ENCODE peak calls at places on chromosome 4, in nine cellular contexts. One of them, this sample, is unnamed.

GRCh38 chr4:17310269-17310652 is 201.6 kb downstream of the QDPR start:
- DNase-seq in esophagus muscularis mucosa: no peak
- DNase-seq in ovary: no peak
- DNase-seq in tibial nerve: no peak
- DNase-seq in uterus: no peak
- DNase-seq in NB4: no peak
- DNase-seq in esophagus squamous epithelium: no peak
- DNase-seq in body of pancreas: no peak
- DNase-seq in endothelial cell of umbilical vein: no peak
- DNase-seq in this sample: no peak

GRCh38 chr4:35125995-35126712 is 1118.2 kb downstream of the ARAP2 start:
- DNase-seq in esophagus muscularis mucosa: no peak
- DNase-seq in ovary: no peak
- DNase-seq in tibial nerve: no peak
- DNase-seq in uterus: no peak
- DNase-seq in NB4: no peak
- DNase-seq in esophagus squamous epithelium: no peak
- DNase-seq in body of pancreas: peak
- DNase-seq in endothelial cell of umbilical vein: no peak
- DNase-seq in this sample: no peak

GRCh38 chr4:4859010-4859798 is at the start of gene MSX1:
- DNase-seq in esophagus muscularis mucosa: no peak
- DNase-seq in ovary: peak
- DNase-seq in tibial nerve: peak
- DNase-seq in uterus: peak
- DNase-seq in NB4: peak
- DNase-seq in esophagus squamous epithelium: no peak
- DNase-seq in body of pancreas: peak
- DNase-seq in endothelial cell of umbilical vein: peak
- DNase-seq in this sample: peak

GRCh38 chr4:48623182-48623780 is 133.2 kb downstream of the ZAR1 start:
- DNase-seq in esophagus muscularis mucosa: no peak
- DNase-seq in ovary: no peak
- DNase-seq in tibial nerve: no peak
- DNase-seq in uterus: no peak
- DNase-seq in NB4: no peak
- DNase-seq in esophagus squamous epithelium: no peak
- DNase-seq in body of pancreas: no peak
- DNase-seq in endothelial cell of umbilical vein: no peak
- DNase-seq in this sample: no peak

GRCh38 chr4:84535901-84536300 is 36.8 kb upstream of the NKX6-1 start:
- DNase-seq in esophagus muscularis mucosa: no peak
- DNase-seq in ovary: no peak
- DNase-seq in tibial nerve: no peak
- DNase-seq in uterus: no peak
- DNase-seq in NB4: no peak
- DNase-seq in esophagus squamous epithelium: no peak
- DNase-seq in body of pancreas: no peak
- DNase-seq in endothelial cell of umbilical vein: no peak
- DNase-seq in this sample: no peak

GRCh38 chr4:159867673-159868072 is 764.8 kb downstream of the RAPGEF2 start:
- DNase-seq in esophagus muscularis mucosa: no peak
- DNase-seq in ovary: no peak
- DNase-seq in tibial nerve: no peak
- DNase-seq in uterus: no peak
- DNase-seq in NB4: no peak
- DNase-seq in esophagus squamous epithelium: no peak
- DNase-seq in body of pancreas: no peak
- DNase-seq in endothelial cell of umbilical vein: no peak
- DNase-seq in this sample: no peak

GRCh38 chr4:183158062-183158461 is 59.0 kb downstream of the WWC2 start:
- DNase-seq in esophagus muscularis mucosa: no peak
- DNase-seq in ovary: no peak
- DNase-seq in tibial nerve: no peak
- DNase-seq in uterus: no peak
- DNase-seq in NB4: peak
- DNase-seq in esophagus squamous epithelium: no peak
- DNase-seq in body of pancreas: no peak
- DNase-seq in endothelial cell of umbilical vein: no peak
- DNase-seq in this sample: no peak

GRCh38 chr4:154877110-154877760 is 96.2 kb downstream of the RBM46 start:
- DNase-seq in esophagus muscularis mucosa: no peak
- DNase-seq in ovary: no peak
- DNase-seq in tibial nerve: no peak
- DNase-seq in uterus: no peak
- DNase-seq in NB4: peak
- DNase-seq in esophagus squamous epithelium: no peak
- DNase-seq in body of pancreas: no peak
- DNase-seq in endothelial cell of umbilical vein: peak
- DNase-seq in this sample: no peak

GRCh38 chr4:86834901-86835300 is 14.3 kb downstream of the SLC10A6 start:
- DNase-seq in esophagus muscularis mucosa: no peak
- DNase-seq in ovary: no peak
- DNase-seq in tibial nerve: no peak
- DNase-seq in uterus: no peak
- DNase-seq in NB4: no peak
- DNase-seq in esophagus squamous epithelium: no peak
- DNase-seq in body of pancreas: no peak
- DNase-seq in endothelial cell of umbilical vein: no peak
- DNase-seq in this sample: no peak

GRCh38 chr4:3174371-3175338 is 74.3 kb upstream of the MSANTD1 start:
- DNase-seq in esophagus muscularis mucosa: no peak
- DNase-seq in ovary: no peak
- DNase-seq in tibial nerve: no peak
- DNase-seq in uterus: no peak
- DNase-seq in NB4: no peak
- DNase-seq in esophagus squamous epithelium: no peak
- DNase-seq in body of pancreas: no peak
- DNase-seq in endothelial cell of umbilical vein: no peak
- DNase-seq in this sample: no peak

GRCh38 chr4:97404876-97405523 is 738.3 kb downstream of the STPG2 start:
- DNase-seq in esophagus muscularis mucosa: no peak
- DNase-seq in ovary: no peak
- DNase-seq in tibial nerve: no peak
- DNase-seq in uterus: no peak
- DNase-seq in NB4: no peak
- DNase-seq in esophagus squamous epithelium: no peak
- DNase-seq in body of pancreas: no peak
- DNase-seq in endothelial cell of umbilical vein: no peak
- DNase-seq in this sample: no peak

GRCh38 chr4:69066945-69067344 is 29.3 kb upstream of the UGT2B7 start:
- DNase-seq in esophagus muscularis mucosa: no peak
- DNase-seq in ovary: no peak
- DNase-seq in tibial nerve: no peak
- DNase-seq in uterus: no peak
- DNase-seq in NB4: no peak
- DNase-seq in esophagus squamous epithelium: no peak
- DNase-seq in body of pancreas: no peak
- DNase-seq in endothelial cell of umbilical vein: peak
- DNase-seq in this sample: no peak

DNA sequence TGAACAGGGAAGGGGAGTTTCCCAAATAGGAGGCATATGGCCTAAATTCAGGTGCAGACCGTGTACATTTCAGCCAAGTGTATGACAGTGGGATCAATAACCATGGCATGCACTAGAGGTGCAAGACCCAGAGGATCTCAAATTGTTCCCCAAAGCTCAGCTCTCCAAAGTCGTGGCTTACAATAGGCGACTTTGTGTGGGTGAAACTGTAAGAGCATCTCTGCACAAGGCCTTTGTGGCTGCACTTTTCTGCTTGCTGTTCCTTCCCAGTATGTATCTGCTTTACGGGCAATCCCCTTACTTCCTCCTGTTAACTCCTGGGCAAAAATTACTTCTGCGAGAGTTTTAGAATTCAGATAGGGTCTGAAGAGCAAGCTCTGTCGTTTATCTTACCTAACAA is 518.3 kb upstream of the ZFP42 start:
- DNase-seq in esophagus muscularis mucosa: peak
- DNase-seq in ovary: no peak
- DNase-seq in tibial nerve: no peak
- DNase-seq in uterus: no peak
- DNase-seq in NB4: no peak
- DNase-seq in esophagus squamous epithelium: no peak
- DNase-seq in body of pancreas: no peak
- DNase-seq in endothelial cell of umbilical vein: no peak
- DNase-seq in this sample: no peak
- TF ChIP-seq POLR2A in esophagus muscularis mucosa: no peak
- TF ChIP-seq POLR2A in ovary: no peak
- TF ChIP-seq POLR2A in tibial nerve: no peak
- TF ChIP-seq POLR2A in uterus: no peak
- TF ChIP-seq POLR2A in NB4: no peak
- TF ChIP-seq POLR2A in esophagus squamous epithelium: no peak
- TF ChIP-seq POLR2A in body of pancreas: no peak
- TF ChIP-seq POLR2A in endothelial cell of umbilical vein: no peak
- TF ChIP-seq POLR2A in this sample: no peak

DNA sequence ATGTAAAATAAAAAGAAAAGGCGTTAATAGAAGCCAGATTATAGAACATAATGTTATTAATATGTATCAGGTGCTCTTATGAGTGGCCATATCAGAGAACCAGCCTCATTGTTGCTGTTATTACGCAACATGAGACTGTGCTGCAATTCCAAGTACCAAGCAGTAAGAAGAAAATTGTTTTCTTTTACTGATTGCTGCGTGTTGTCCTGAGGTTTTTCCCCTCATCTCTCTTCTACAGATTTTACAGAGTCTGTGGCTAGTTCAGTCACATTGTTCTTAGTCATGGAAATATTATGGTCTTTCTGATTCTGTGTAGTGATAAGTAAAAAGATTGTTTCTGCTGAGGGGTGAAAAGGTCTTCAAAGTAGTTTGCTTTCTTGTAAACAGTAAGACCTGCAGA is 55.9 kb downstream of the NPNT start:
- DNase-seq in esophagus muscularis mucosa: no peak
- DNase-seq in ovary: no peak
- DNase-seq in tibial nerve: no peak
- DNase-seq in uterus: no peak
- DNase-seq in NB4: peak
- DNase-seq in esophagus squamous epithelium: no peak
- DNase-seq in body of pancreas: no peak
- DNase-seq in endothelial cell of umbilical vein: no peak
- DNase-seq in this sample: no peak
- TF ChIP-seq POLR2A in esophagus muscularis mucosa: no peak
- TF ChIP-seq POLR2A in ovary: no peak
- TF ChIP-seq POLR2A in tibial nerve: no peak
- TF ChIP-seq POLR2A in uterus: no peak
- TF ChIP-seq POLR2A in NB4: no peak
- TF ChIP-seq POLR2A in esophagus squamous epithelium: no peak
- TF ChIP-seq POLR2A in body of pancreas: no peak
- TF ChIP-seq POLR2A in endothelial cell of umbilical vein: no peak
- TF ChIP-seq POLR2A in this sample: no peak

GRCh38 chr4:184269879-184270430 is 52.3 kb upstream of the ENPP6 start:
- DNase-seq in esophagus muscularis mucosa: no peak
- DNase-seq in ovary: no peak
- DNase-seq in tibial nerve: no peak
- DNase-seq in uterus: no peak
- DNase-seq in NB4: no peak
- DNase-seq in esophagus squamous epithelium: no peak
- DNase-seq in body of pancreas: no peak
- DNase-seq in endothelial cell of umbilical vein: no peak
- DNase-seq in this sample: no peak

GRCh38 chr4:184275766-184276165 is 58.1 kb upstream of the ENPP6 start:
- DNase-seq in esophagus muscularis mucosa: no peak
- DNase-seq in ovary: no peak
- DNase-seq in tibial nerve: no peak
- DNase-seq in uterus: no peak
- DNase-seq in NB4: no peak
- DNase-seq in esophagus squamous epithelium: no peak
- DNase-seq in body of pancreas: no peak
- DNase-seq in endothelial cell of umbilical vein: no peak
- DNase-seq in this sample: no peak

GRCh38 chr4:184274288-184274951 is 56.7 kb upstream of the ENPP6 start:
- DNase-seq in esophagus muscularis mucosa: no peak
- DNase-seq in ovary: no peak
- DNase-seq in tibial nerve: no peak
- DNase-seq in uterus: no peak
- DNase-seq in NB4: no peak
- DNase-seq in esophagus squamous epithelium: no peak
- DNase-seq in body of pancreas: no peak
- DNase-seq in endothelial cell of umbilical vein: no peak
- DNase-seq in this sample: no peak

GRCh38 chr4:184270808-184271413 is 53.2 kb upstream of the ENPP6 start:
- DNase-seq in esophagus muscularis mucosa: no peak
- DNase-seq in ovary: no peak
- DNase-seq in tibial nerve: no peak
- DNase-seq in uterus: no peak
- DNase-seq in NB4: no peak
- DNase-seq in esophagus squamous epithelium: no peak
- DNase-seq in body of pancreas: no peak
- DNase-seq in endothelial cell of umbilical vein: no peak
- DNase-seq in this sample: no peak

GRCh38 chr4:184273166-184274147 is 55.8 kb upstream of the ENPP6 start:
- DNase-seq in esophagus muscularis mucosa: no peak
- DNase-seq in ovary: no peak
- DNase-seq in tibial nerve: no peak
- DNase-seq in uterus: no peak
- DNase-seq in NB4: no peak
- DNase-seq in esophagus squamous epithelium: no peak
- DNase-seq in body of pancreas: no peak
- DNase-seq in endothelial cell of umbilical vein: no peak
- DNase-seq in this sample: no peak
- TF ChIP-seq POLR2A in esophagus muscularis mucosa: no peak
- TF ChIP-seq POLR2A in ovary: no peak
- TF ChIP-seq POLR2A in tibial nerve: no peak
- TF ChIP-seq POLR2A in uterus: no peak
- TF ChIP-seq POLR2A in NB4: no peak
- TF ChIP-seq POLR2A in esophagus squamous epithelium: no peak
- TF ChIP-seq POLR2A in body of pancreas: no peak
- TF ChIP-seq POLR2A in endothelial cell of umbilical vein: no peak
- TF ChIP-seq POLR2A in this sample: no peak

GRCh38 chr4:37885496-37885895 is 5.4 kb upstream of the TBC1D1 start:
- DNase-seq in esophagus muscularis mucosa: peak
- DNase-seq in ovary: no peak
- DNase-seq in tibial nerve: no peak
- DNase-seq in uterus: peak
- DNase-seq in NB4: peak
- DNase-seq in esophagus squamous epithelium: no peak
- DNase-seq in body of pancreas: no peak
- DNase-seq in endothelial cell of umbilical vein: no peak
- DNase-seq in this sample: no peak
- TF ChIP-seq POLR2A in esophagus muscularis mucosa: no peak
- TF ChIP-seq POLR2A in ovary: no peak
- TF ChIP-seq POLR2A in tibial nerve: no peak
- TF ChIP-seq POLR2A in uterus: no peak
- TF ChIP-seq POLR2A in NB4: no peak
- TF ChIP-seq POLR2A in esophagus squamous epithelium: no peak
- TF ChIP-seq POLR2A in body of pancreas: no peak
- TF ChIP-seq POLR2A in endothelial cell of umbilical vein: no peak
- TF ChIP-seq POLR2A in this sample: no peak

DNA sequence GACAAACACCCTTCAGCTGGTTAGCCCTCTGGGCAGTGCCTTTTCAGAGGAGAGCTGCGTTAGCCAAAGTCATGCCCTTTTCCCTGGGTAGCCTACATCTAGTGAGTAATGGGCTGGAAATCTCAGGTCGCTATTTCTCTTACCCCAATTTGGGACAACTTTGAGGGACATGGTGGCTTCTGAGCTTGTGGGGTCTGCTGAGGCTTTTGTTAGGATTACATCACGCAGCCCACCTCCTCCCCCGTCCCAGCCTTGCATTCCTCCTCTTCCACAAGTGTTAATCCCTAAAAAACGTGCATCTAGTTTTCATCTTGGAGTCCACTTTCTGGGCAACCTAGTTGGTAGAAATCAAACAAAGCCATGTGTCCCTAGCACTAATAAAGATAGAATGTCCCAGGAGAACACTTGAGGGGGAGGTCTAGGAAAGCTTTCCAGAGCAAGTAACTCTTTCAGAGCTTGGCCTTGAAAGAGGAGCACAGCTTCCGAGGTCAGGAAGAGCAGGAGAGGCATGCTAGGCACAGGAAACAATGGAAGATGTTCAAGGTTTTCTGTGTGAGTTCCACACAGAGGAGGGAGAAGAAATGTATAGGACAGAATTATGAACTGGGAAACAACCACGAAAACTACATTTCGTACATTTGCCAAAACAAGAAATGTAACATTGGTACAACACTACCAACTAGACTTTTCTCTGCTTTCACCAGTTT is 2.8 kb downstream of the MRFAP1 start:
- DNase-seq in esophagus muscularis mucosa: no peak
- DNase-seq in ovary: no peak
- DNase-seq in tibial nerve: no peak
- DNase-seq in uterus: no peak
- DNase-seq in NB4: no peak
- DNase-seq in esophagus squamous epithelium: no peak
- DNase-seq in body of pancreas: no peak
- DNase-seq in endothelial cell of umbilical vein: no peak
- DNase-seq in this sample: no peak
- TF ChIP-seq POLR2A in esophagus muscularis mucosa: no peak
- TF ChIP-seq POLR2A in ovary: no peak
- TF ChIP-seq POLR2A in tibial nerve: no peak
- TF ChIP-seq POLR2A in uterus: no peak
- TF ChIP-seq POLR2A in NB4: peak
- TF ChIP-seq POLR2A in esophagus squamous epithelium: no peak
- TF ChIP-seq POLR2A in body of pancreas: no peak
- TF ChIP-seq POLR2A in endothelial cell of umbilical vein: no peak
- TF ChIP-seq POLR2A in this sample: no peak